ENCODE peak calls at places on chromosomes 13 and 19, in seven cellular contexts. H, Z, N, W, J, Q and E are unnamed samples.

GRCh38 chr13:33033361-33033812 is 17.2 kb downstream of the KL start:
- DNase-seq in H (no peak), Z (no peak), N (no peak), W (no peak), J (no peak), Q (peak), E (no peak)

GRCh38 chr13:50713849-50714248 is 129.6 kb downstream of the DLEU7 start:
- DNase-seq in H (peak), Z (no peak), N (no peak), W (no peak), J (peak), Q (no peak), E (no peak)

GRCh38 chr13:47454986-47455385 is 546.1 kb downstream of the SUCLA2 start:
- DNase-seq in H (peak), Z (no peak), N (no peak), W (no peak), J (no peak), Q (no peak), E (no peak)

GRCh38 chr19:35013047-35013819 is 13.1 kb downstream of the GRAMD1A start:
- DNase-seq in H (no peak), Z (peak), N (peak), W (no peak), J (peak), Q (peak), E (peak)

GRCh38 chr19:33789344-33789743 is 7.3 kb upstream of the KCTD15 start:
- DNase-seq in H (no peak), Z (no peak), N (no peak), W (no peak), J (no peak), Q (no peak), E (no peak)

GRCh38 chr13:42990147-42990990 is 1.7 kb downstream of the EPSTI1 start:
- DNase-seq in H (no peak), Z (no peak), N (no peak), W (no peak), J (no peak), Q (peak), E (no peak)

GRCh38 chr19:31330237-31330636 is 19.0 kb downstream of the TSHZ3 start:
- DNase-seq in H (no peak), Z (no peak), N (no peak), W (no peak), J (no peak), Q (no peak), E (no peak)

GRCh38 chr19:55585658-55586339 is 5.2 kb upstream of the ZNF579 start:
- DNase-seq in H (no peak), Z (peak), N (peak), W (no peak), J (no peak), Q (peak), E (peak)

GRCh38 chr19:54136086-54136863 is 1.3 kb upstream of the CNOT3 start:
- DNase-seq in H (no peak), Z (no peak), N (no peak), W (no peak), J (peak), Q (peak), E (no peak)

GRCh38 chr13:20714563-20715339 is 11.3 kb downstream of the IL17D start:
- DNase-seq in H (peak), Z (no peak), N (peak), W (no peak), J (no peak), Q (no peak), E (peak)

GRCh38 chr13:50512602-50513527 is 330.6 kb downstream of the DLEU7 start:
- DNase-seq in H (no peak), Z (no peak), N (peak), W (no peak), J (peak), Q (peak), E (peak)

GRCh38 chr19:50497030-50497420 is 14.0 kb downstream of the JOSD2 start:
- DNase-seq in H (no peak), Z (no peak), N (no peak), W (no peak), J (no peak), Q (no peak), E (no peak)

GRCh38 chr13:40255551-40255950 is 410.9 kb downstream of the FOXO1 start:
- DNase-seq in H (no peak), Z (no peak), N (no peak), W (no peak), J (no peak), Q (no peak), E (no peak)

GRCh38 chr19:15701757-15702589 is 25.9 kb upstream of the OR10H2 start:
- DNase-seq in H (no peak), Z (no peak), N (no peak), W (no peak), J (no peak), Q (no peak), E (peak)

GRCh38 chr13:97134364-97135095 is 87.6 kb upstream of the MBNL2 start:
- DNase-seq in H (no peak), Z (no peak), N (no peak), W (no peak), J (no peak), Q (no peak), E (no peak)

GRCh38 chr19:5171711-5172110 is 168.9 kb downstream of the PTPRS start:
- DNase-seq in H (no peak), Z (no peak), N (no peak), W (no peak), J (no peak), Q (peak), E (no peak)

GRCh38 chr13:44703371-44703770 is 127.2 kb upstream of the TSC22D1 start:
- DNase-seq in H (peak), Z (no peak), N (no peak), W (no peak), J (no peak), Q (no peak), E (peak)

GRCh38 chr19:13262450-13262849 is 112.2 kb downstream of the IER2 start:
- DNase-seq in H (no peak), Z (no peak), N (no peak), W (no peak), J (no peak), Q (peak), E (no peak)